ENCODE peak calls at places on chromosome 10, in six cellular contexts. Y is brain microvascular endothelial cell, U is BE2C, W is fibroblast of lung, F is cardiac muscle cell, C is stomach. J is an unnamed sample.

GRCh38 chr10:26438534-26439269 is 561 bp downstream of the APBB1IP start:
- DNase-seq in Y (no peak), F (peak; percentile 1), U (no peak), C (no peak), W (no peak), J (peak; percentile 78)

GRCh38 chr10:21926949-21927348 is 76.6 kb downstream of the DNAJC1 start:
- DNase-seq in W (peak; percentile 91), Y (peak; percentile 94), U (no peak), C (no peak), F (peak; percentile 88), J (no peak)

GRCh38 chr10:108957681-108958080 is 965.6 kb downstream of the XPNPEP1 start:
- DNase-seq in U (no peak), F (no peak), W (peak; percentile 3), Y (no peak), C (no peak), J (no peak)

GRCh38 chr10:33136781-33137180 is 178.8 kb upstream of the ITGB1 start:
- DNase-seq in Y (no peak), W (no peak), F (no peak), C (no peak), U (no peak), J (no peak)

GRCh38 chr10:16944961-16945360 is 127.7 kb upstream of the RSU1 start:
- DNase-seq in C (no peak), F (no peak), Y (no peak), U (no peak), W (no peak), J (no peak)

GRCh38 chr10:31404640-31405039 is 85.6 kb downstream of the ZEB1 start:
- DNase-seq in C (no peak), Y (peak; percentile 20), W (no peak), F (peak; percentile 76), U (no peak), J (no peak)

GRCh38 chr10:15236340-15236739 is 67.8 kb upstream of the NMT2 start:
- DNase-seq in U (no peak), W (no peak), Y (peak; percentile 46), F (no peak), C (no peak), J (no peak)

GRCh38 chr10:9911488-9911887 is 1106.2 kb upstream of the CELF2 start:
- DNase-seq in W (no peak), Y (no peak), F (no peak), C (no peak), U (no peak), J (no peak)

GRCh38 chr10:52533986-52534385 is 219.9 kb downstream of the DKK1 start:
- DNase-seq in C (no peak), W (no peak), Y (no peak), F (no peak), U (no peak), J (no peak)

GRCh38 chr10:90885176-90885575 is 13.4 kb downstream of the RPP30 start:
- DNase-seq in C (no peak), U (no peak), Y (peak; percentile 71), W (peak; percentile 81), F (no peak), J (no peak)

GRCh38 chr10:47277352-47278151 is 22.4 kb upstream of the GDF10 start:
- DNase-seq in W (no peak), Y (no peak), C (no peak), U (no peak), F (no peak), J (no peak)

GRCh38 chr10:67723601-67724000 is 27.6 kb upstream of the CTNNA3 start:
- DNase-seq in Y (no peak), W (no peak), F (no peak), U (no peak), C (no peak), J (peak; percentile 19)

GRCh38 chr10:103759100-103759781 is 96.1 kb downstream of the SH3PXD2A start:
- DNase-seq in F (peak; percentile 60), Y (peak; percentile 80), W (peak; percentile 86), C (no peak), U (no peak), J (peak; percentile 32)

GRCh38 chr10:132399117-132400035 is 2.4 kb downstream of the PWWP2B start:
- DNase-seq in F (no peak), W (no peak), U (no peak), C (peak; percentile 72), Y (no peak), J (no peak)

GRCh38 chr10:104937528-104937927 is 296.4 kb downstream of the SORCS3 start:
- DNase-seq in F (no peak), C (no peak), U (no peak), W (peak; percentile 69), Y (no peak), J (no peak)

GRCh38 chr10:34816067-34817002 is 1.2 kb upstream of the PARD3 start:
- DNase-seq in W (peak; percentile 53), Y (no peak), U (peak; percentile 35), C (no peak), F (peak; percentile 47), J (no peak)

GRCh38 chr10:86670290-86670811 is 2.0 kb downstream of the LDB3 start:
- DNase-seq in C (no peak), F (peak; percentile 58), U (no peak), Y (no peak), W (no peak), J (no peak)

GRCh38 chr10:117364121-117364960 is 10.9 kb downstream of the PDZD8 start:
- DNase-seq in W (peak; percentile 64), C (no peak), F (no peak), Y (no peak), U (no peak), J (no peak)

GRCh38 chr10:24344279-24344678 is 135.3 kb downstream of the KIAA1217 start:
- DNase-seq in Y (peak; percentile 89), C (no peak), F (no peak), U (no peak), W (peak; percentile 94), J (no peak)

GRCh38 chr10:59593768-59594167 is 115.9 kb downstream of the SLC16A9 start:
- DNase-seq in C (no peak), U (no peak), Y (no peak), W (no peak), F (no peak), J (no peak)

GRCh38 chr10:8617792-8618191 is 563.3 kb downstream of the GATA3 start:
- DNase-seq in Y (no peak), W (no peak), C (no peak), U (no peak), F (no peak), J (no peak)

GRCh38 chr10:115998301-115998700 is 274.7 kb downstream of the GFRA1 start:
- DNase-seq in W (no peak), U (no peak), C (no peak), Y (no peak), F (no peak), J (no peak)

GRCh38 chr10:46560952-46561351 is 4.5 kb upstream of the GPRIN2 start:
- DNase-seq in U (no peak), W (no peak), Y (no peak), F (no peak), C (no peak), J (no peak)

GRCh38 chr10:100993986-100994708 is 5.5 kb upstream of the LZTS2 start:
- DNase-seq in Y (peak; percentile 29), F (peak; percentile 48), C (no peak), W (peak; percentile 55), U (peak; percentile 58), J (no peak)

GRCh38 chr10:43228783-43229207 is 38.1 kb downstream of the RASGEF1A start:
- DNase-seq in Y (no peak), C (no peak), U (peak; percentile 3), F (no peak), W (no peak), J (no peak)
- H3K4me3 ChIP-seq in Y (no peak overlapping the region), C (peak overlapping the region; percentile 40), U (no peak overlapping the region), F (no peak overlapping the region), W (no peak overlapping the region), J (no peak overlapping the region)

DNA sequence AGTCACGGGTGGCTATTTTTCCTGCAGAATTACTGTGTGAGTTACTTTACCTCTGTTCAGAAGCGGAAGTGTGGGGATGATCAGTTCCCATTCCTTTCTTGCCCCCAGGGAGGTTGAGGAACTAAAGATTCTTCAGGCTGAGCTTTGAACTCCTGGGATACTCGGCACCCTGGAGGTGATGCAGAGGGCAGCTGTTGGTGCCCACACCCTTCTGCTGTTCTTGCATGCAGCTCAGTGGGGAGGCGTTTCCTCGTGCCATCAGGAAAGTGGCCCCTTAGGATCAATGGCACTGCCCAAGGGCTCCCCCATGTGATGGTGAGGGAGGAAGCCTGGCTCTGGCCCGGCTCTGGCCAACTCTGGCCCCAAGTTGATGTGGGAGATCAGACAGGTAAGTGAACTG is 44.7 kb upstream of the MXI1 start:
- DNase-seq in U (no peak), F (no peak), Y (no peak), W (no peak), C (no peak), J (no peak)
- TF ChIP-seq CTCF in U (no peak), F (no peak), Y (peak; percentile 6), W (no peak), C (no peak), J (peak; percentile 3)

DNA sequence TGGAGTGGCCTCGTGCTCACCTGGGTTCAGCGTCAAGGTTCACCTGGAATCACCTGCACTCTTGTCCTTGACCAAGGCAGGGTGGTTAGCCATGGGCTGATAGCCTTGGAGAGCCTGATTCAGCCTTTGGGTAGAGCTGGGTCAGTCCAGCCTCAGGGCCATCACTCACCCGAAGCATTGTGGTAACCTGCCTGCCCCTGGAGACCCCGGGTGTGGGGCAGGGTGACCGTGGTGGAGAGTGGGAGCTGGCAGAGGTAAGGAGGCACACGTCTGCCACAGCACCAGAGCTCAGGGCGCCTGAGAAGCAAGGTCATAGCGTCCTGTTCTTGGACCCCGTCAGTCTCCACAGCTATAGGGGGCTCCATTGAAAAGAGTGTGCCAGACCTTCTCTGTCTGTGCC is 27.7 kb upstream of the WDFY4 start:
- DNase-seq in W (no peak), Y (no peak), F (no peak), U (no peak), C (no peak), J (no peak)
- H3K4me3 ChIP-seq in W (peak overlapping the region; percentile 64), Y (no peak overlapping the region), F (no peak overlapping the region), U (peak overlapping the region; percentile 65), C (peak overlapping the region; percentile 46), J (peak overlapping the region; percentile 47)

DNA sequence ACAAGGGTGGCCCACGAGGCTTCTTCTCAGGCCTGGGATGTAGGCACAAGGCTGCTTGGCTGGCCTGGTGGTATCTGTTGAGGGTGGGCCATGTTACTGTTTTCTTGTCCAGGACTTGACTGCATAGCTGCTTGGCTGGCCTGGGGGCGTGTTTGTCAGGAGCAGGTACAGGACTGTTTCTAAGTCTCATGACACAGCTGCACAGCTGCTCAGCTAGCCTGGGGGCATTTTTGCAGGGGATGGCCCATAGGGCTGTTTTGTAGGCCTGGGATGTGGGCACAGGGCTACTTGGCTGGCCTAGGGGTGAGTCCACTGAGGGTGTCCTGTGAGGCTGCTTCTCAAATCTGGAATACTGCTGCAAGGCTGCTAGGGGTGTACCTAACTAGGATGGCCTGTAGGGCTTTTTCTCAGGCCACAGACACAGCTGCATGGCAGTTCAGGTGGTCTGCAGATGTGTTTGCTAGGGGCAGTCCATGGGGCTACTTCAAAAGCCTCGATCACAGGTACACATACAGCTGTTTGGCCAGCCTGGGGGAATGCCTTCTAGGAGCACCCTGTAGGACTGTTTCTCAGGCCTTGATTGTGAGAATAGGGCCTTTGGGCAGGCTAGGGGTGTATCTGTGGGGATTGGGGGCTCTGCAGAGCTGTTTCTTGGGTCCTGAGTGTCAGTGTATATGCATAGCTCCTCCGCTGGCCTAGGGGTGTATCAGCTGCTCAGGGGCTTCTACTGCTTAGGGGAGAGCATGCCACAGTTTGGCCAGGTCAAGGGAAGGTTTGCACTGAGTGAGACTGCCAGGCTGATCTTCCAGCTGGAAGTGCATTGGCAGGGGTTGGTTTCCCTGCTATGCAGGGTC is 26.6 kb upstream of the PLA2G12B start:
- DNase-seq in U (peak; percentile 20), C (no peak), Y (no peak), F (no peak), W (no peak), J (no peak)
- TF ChIP-seq CTCF in U (no peak), C (no peak), Y (no peak), F (no peak), W (no peak), J (no peak)

J was measured in GM12865.